ENCODE peak calls at places on chromosomes 5 and 9, in seven cellular contexts. Y is kidney glomerular epithelial cell, L is NT2/D1, P is SW 1271, O is fibroblast of pulmonary artery, X is cardiac fibroblast, W is choroid plexus epithelial cell. E is an unnamed sample.

GRCh38 chr9:38339087-38339486 is 53.4 kb upstream of the ALDH1B1 start:
- DNase-seq in Y (peak; percentile 31), L (no peak), P (no peak), O (peak; percentile 39), X (peak; percentile 56), W (peak; percentile 59), E (no peak)

GRCh38 chr5:78547171-78547570 is 101.4 kb downstream of the LHFPL2 start:
- DNase-seq in Y (no peak), L (no peak), P (no peak), O (peak; percentile 79), X (peak; percentile 71), W (peak; percentile 70), E (no peak)

GRCh38 chr5:117488976-117489500 is 914.4 kb upstream of the SEMA6A start:
- DNase-seq in Y (no peak), L (no peak), P (no peak), O (no peak), X (no peak), W (no peak), E (no peak)

GRCh38 chr5:143402464-143403356 is 776 bp downstream of the NR3C1 start:
- DNase-seq in Y (peak; percentile 22), L (peak; percentile 20), P (no peak), O (peak; percentile 54), X (peak; percentile 65), W (peak; percentile 61), E (peak; percentile 44)

GRCh38 chr5:181223729-181224389 is 778 bp downstream of the TRIM41 start:
- DNase-seq in Y (no peak), L (no peak), P (no peak), O (no peak), X (peak; percentile 41), W (peak; percentile 50), E (no peak)

GRCh38 chr9:33894316-33894715 is 77.4 kb downstream of the UBE2R2 start:
- DNase-seq in Y (no peak), L (no peak), P (no peak), O (no peak), X (no peak), W (no peak), E (no peak)

GRCh38 chr5:173454381-173454763 is 126.2 kb upstream of the STC2 start:
- DNase-seq in Y (no peak), L (no peak), P (peak; percentile 20), O (peak; percentile 68), X (peak; percentile 85), W (peak; percentile 37), E (peak; percentile 70)

GRCh38 chr9:126794441-126794840 is 10.4 kb upstream of the ZBTB43 start:
- DNase-seq in Y (no peak), L (no peak), P (no peak), O (no peak), X (no peak), W (peak; percentile 23), E (no peak)

GRCh38 chr5:172839669-172840068 is 5.6 kb downstream of the ERGIC1 start:
- DNase-seq in Y (no peak), L (no peak), P (no peak), O (no peak), X (no peak), W (no peak), E (no peak)

GRCh38 chr5:1068895-1069719 is 42.8 kb downstream of the SLC12A7 start:
- DNase-seq in Y (no peak), L (no peak), P (no peak), O (no peak), X (no peak), W (no peak), E (no peak)

GRCh38 chr9:115891929-115892328 is 261.7 kb upstream of the PAPPA start:
- DNase-seq in Y (no peak), L (no peak), P (no peak), O (peak; percentile 42), X (peak; percentile 72), W (peak; percentile 42), E (no peak)

GRCh38 chr5:144198386-144198785 is 27.7 kb downstream of the KCTD16 start:
- DNase-seq in Y (peak; percentile 18), L (no peak), P (no peak), O (no peak), X (peak; percentile 80), W (peak; percentile 31), E (no peak)

GRCh38 chr9:121447341-121447834 is 52.3 kb downstream of the GGTA1 start:
- DNase-seq in Y (peak; percentile 27), L (no peak), P (no peak), O (peak; percentile 60), X (peak; percentile 66), W (peak; percentile 80), E (peak; percentile 73)

GRCh38 chr9:112367465-112367864 is 12.4 kb upstream of the HSDL2 start:
- DNase-seq in Y (no peak), L (no peak), P (no peak), O (no peak), X (no peak), W (no peak), E (no peak)

GRCh38 chr5:6216516-6217075 is 161.8 kb downstream of the MED10 start:
- DNase-seq in Y (no peak), L (no peak), P (no peak), O (no peak), X (no peak), W (no peak), E (no peak)

GRCh38 chr5:76818844-76819831 is at the start of gene F2RL1:
- DNase-seq in Y (peak; percentile 82), L (no peak), P (no peak), O (peak; percentile 75), X (peak; percentile 87), W (peak; percentile 89), E (peak; percentile 93)

GRCh38 chr5:143716856-143717255 is 95.1 kb upstream of the HMHB1 start:
- DNase-seq in Y (no peak), L (no peak), P (no peak), O (no peak), X (peak; percentile 16), W (no peak), E (no peak)

GRCh38 chr5:9546973-9547947 is 1.4 kb upstream of the SEMA5A start:
- DNase-seq in Y (peak; percentile 52), L (no peak), P (no peak), O (peak; percentile 71), X (peak; percentile 79), W (peak; percentile 74), E (no peak)

GRCh38 chr9:19379697-19380046 is 364 bp downstream of the RPS6 start:
- DNase-seq in Y (no peak), L (no peak), P (no peak), O (peak; percentile 35), X (peak; percentile 46), W (peak; percentile 61), E (peak; percentile 32)

GRCh38 chr5:97094579-97095317 is 47.7 kb downstream of the LIX1 start:
- DNase-seq in Y (no peak), L (no peak), P (no peak), O (no peak), X (no peak), W (no peak), E (no peak)

GRCh38 chr9:127014210-127014609 is 99.6 kb downstream of the RALGPS1 start:
- DNase-seq in Y (no peak), L (no peak), P (no peak), O (peak; percentile 38), X (no peak), W (peak; percentile 33), E (no peak)

GRCh38 chr9:135479469-135480052 is at the start of gene PPP1R26:
- DNase-seq in Y (no peak), L (no peak), P (no peak), O (no peak), X (no peak), W (no peak), E (peak; percentile 37)

GRCh38 chr5:51860532-51861018 is 477.3 kb downstream of the ISL1 start:
- DNase-seq in Y (no peak), L (no peak), P (no peak), O (no peak), X (no peak), W (no peak), E (peak; percentile 14)

GRCh38 chr5:98468188-98468869 is 305.1 kb upstream of the RGMB start:
- DNase-seq in Y (peak; percentile 81), L (no peak), P (peak; percentile 63), O (peak; percentile 84), X (peak; percentile 94), W (peak; percentile 90), E (peak; percentile 13)

GRCh38 chr9:1366300-1366699 is 316.1 kb downstream of the DMRT2 start:
- DNase-seq in Y (no peak), L (no peak), P (no peak), O (no peak), X (no peak), W (no peak), E (no peak)

GRCh38 chr5:81428446-81428845 is 34.5 kb upstream of the ACOT12 start:
- DNase-seq in Y (no peak), L (no peak), P (no peak), O (peak; percentile 43), X (peak; percentile 68), W (no peak), E (no peak)

GRCh38 chr9:99720455-99721050 is 101.1 kb upstream of the NR4A3 start:
- DNase-seq in Y (no peak), L (no peak), P (no peak), O (peak; percentile 1), X (peak; percentile 19), W (peak; percentile 40), E (no peak)

GRCh38 chr5:69136296-69136695 is 30.7 kb upstream of the CCNB1 start:
- DNase-seq in Y (no peak), L (no peak), P (no peak), O (peak; percentile 4), X (no peak), W (peak; percentile 70), E (no peak)

GRCh38 chr9:123741214-123741613 is 188.7 kb downstream of the DENND1A start:
- DNase-seq in Y (no peak), L (no peak), P (no peak), O (no peak), X (no peak), W (no peak), E (no peak)

E was measured in SW480.